ENCODE peak calls at places on chromosome 2, in eight cellular contexts. H, T, V, L, Q, D, G and J are unnamed samples. For H3K36me3 and H3K9me3, the result is how much of the 10 kb centered on the place peaks cover.

GRCh38 chr2:170222298-170222697 is 44.4 kb downstream of the MYO3B start:
- DNase-seq in H (no peak), T (no peak), V (no peak), L (no peak), Q (no peak), D (no peak), G (peak), J (no peak)

GRCh38 chr2:160062283-160063005 is at the start of gene PLA2R1:
- DNase-seq in H (peak), T (peak), V (peak), L (peak), Q (peak), D (peak), G (peak), J (peak)

GRCh38 chr2:30620102-30620501 is 173.1 kb downstream of the LCLAT1 start:
- DNase-seq in H (no peak), T (no peak), V (no peak), L (no peak), Q (no peak), D (no peak), G (peak), J (no peak)

GRCh38 chr2:205772983-205773382 is 90.7 kb downstream of the NRP2 start:
- DNase-seq in H (no peak), T (no peak), V (no peak), L (no peak), Q (no peak), D (no peak), G (no peak), J (no peak)

GRCh38 chr2:44949329-44950151 is 8.0 kb downstream of the SIX3 start:
- DNase-seq in H (no peak), T (no peak), V (peak), L (peak), Q (no peak), D (no peak), G (peak), J (no peak)

GRCh38 chr2:127622561-127623387 is 23.2 kb upstream of the GPR17 start:
- DNase-seq in H (peak), T (no peak), V (peak), L (no peak), Q (no peak), D (peak), G (no peak), J (peak)

GRCh38 chr2:126662623-126663022 is 6.7 kb downstream of the GYPC start:
- DNase-seq in H (no peak), T (no peak), V (no peak), L (no peak), Q (no peak), D (no peak), G (no peak), J (no peak)

GRCh38 chr2:24049485-24050021 is at the start of gene FKBP1B:
- DNase-seq in H (peak), T (peak), V (peak), L (peak), Q (peak), D (peak), G (peak), J (peak)

GRCh38 chr2:145185696-145186095 is 665.8 kb upstream of the ZEB2 start:
- DNase-seq in H (no peak), T (no peak), V (no peak), L (no peak), Q (no peak), D (no peak), G (peak), J (no peak)

GRCh38 chr2:64910972-64911433 is 78.2 kb upstream of the SLC1A4 start:
- DNase-seq in H (no peak), T (no peak), V (no peak), L (no peak), Q (no peak), D (no peak), G (no peak), J (no peak)

GRCh38 chr2:233082222-233082933 is 22.2 kb downstream of the INPP5D start:
- DNase-seq in H (peak), T (no peak), V (peak), L (no peak), Q (no peak), D (no peak), G (no peak), J (no peak)

GRCh38 chr2:85134255-85135065 is 1.3 kb downstream of the TCF7L1 start:
- DNase-seq in H (peak), T (peak), V (peak), L (peak), Q (no peak), D (peak), G (peak), J (peak)

GRCh38 chr2:212863185-212863588 is 288.2 kb downstream of the IKZF2 start:
- DNase-seq in H (no peak), T (no peak), V (peak), L (peak), Q (no peak), D (no peak), G (peak), J (peak)

GRCh38 chr2:119221609-119222008 is 2.0 kb upstream of the STEAP3 start:
- DNase-seq in H (no peak), T (no peak), V (no peak), L (no peak), Q (no peak), D (no peak), G (no peak), J (no peak)

GRCh38 chr2:158753561-158754302 is 41.4 kb upstream of the DAPL1 start:
- DNase-seq in H (no peak), T (no peak), V (no peak), L (peak), Q (peak), D (peak), G (peak), J (peak)

DNA sequence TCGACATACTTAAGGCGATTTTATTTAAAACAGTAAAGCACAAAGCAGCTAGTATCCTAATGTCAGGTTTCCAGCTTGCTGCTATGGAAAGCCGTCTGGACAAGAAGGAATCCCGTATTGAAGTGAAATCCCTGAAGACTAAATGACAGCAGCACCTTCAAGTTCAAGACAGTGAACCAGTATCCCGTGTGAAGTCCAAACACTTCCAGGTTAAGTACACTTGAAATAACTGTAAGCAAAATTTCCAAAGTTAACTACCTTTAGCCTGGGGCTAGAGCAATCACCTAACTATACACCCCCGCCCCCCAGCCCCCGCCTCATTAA is 1.2 kb downstream of the MBOAT2 start:
- DNase-seq in H (no peak), T (no peak), V (no peak), L (no peak), Q (no peak), D (no peak), G (peak), J (no peak)
- H3K27ac ChIP-seq in H (no peak), T (no peak), V (no peak), L (no peak), Q (no peak), D (no peak), G (no peak), J (no peak)

GRCh38 chr2:218265626-218266025 is 4.3 kb downstream of the AAMP start:
- DNase-seq in H (peak), T (no peak), V (no peak), L (no peak), Q (no peak), D (no peak), G (no peak), J (no peak)
- H3K36me3 ChIP-seq in H (half or more), T (half or more), V (half or more), L (under half), Q (under half), D (under half), G (under half), J (under half)

GRCh38 chr2:95063401-95063958 is 38.0 kb downstream of the MAL start:
- DNase-seq in H (no peak), T (no peak), V (no peak), L (no peak), Q (no peak), D (no peak), G (no peak), J (no peak)
- H3K9me3 ChIP-seq in H (under half), T (under half), V (under half), L (under half), Q (under half), D (under half), G (under half), J (under half)

GRCh38 chr2:54574107-54574859 is 118.2 kb downstream of the SPTBN1 start:
- DNase-seq in H (no peak), T (peak), V (no peak), L (no peak), Q (no peak), D (no peak), G (peak), J (no peak)
- H3K27ac ChIP-seq in H (peak), T (peak), V (peak), L (peak), Q (peak), D (no peak), G (peak), J (peak)